ENCODE peak calls at places on chromosomes 5 and 9, in eight cellular contexts. V is heart right ventricle, O is left ventricle myocardium inferior, B is IMR-90, I is endodermal cell, L is MM.1S, Y is iPS DF 6.9, K is uterus. T is an unnamed sample. For H3K9me3, the result is how much of the 10 kb centered on the place peaks cover.

GRCh38 chr5:134603059-134603458 is 29.6 kb downstream of the SAR1B start:
- DNase-seq in V (no peak), K (no peak), L (no peak), Y (no peak), I (no peak), B (peak), O (no peak), T (no peak)

GRCh38 chr9:111566234-111566633 is 33.2 kb downstream of the PTGR1 start:
- DNase-seq in I (no peak), B (no peak), K (no peak), Y (no peak), L (no peak), V (peak), O (no peak), T (peak)

GRCh38 chr9:38163518-38163917 is 94.5 kb upstream of the SHB start:
- DNase-seq in K (no peak), Y (no peak), O (no peak), V (no peak), I (no peak), B (no peak), L (no peak), T (no peak)

GRCh38 chr9:137272241-137273094 is 5.1 kb upstream of the TOR4A start:
- DNase-seq in V (no peak), K (no peak), L (no peak), O (no peak), B (no peak), Y (no peak), I (no peak), T (no peak)

GRCh38 chr5:39063037-39063436 is 11.2 kb downstream of the RICTOR start:
- DNase-seq in L (no peak), O (no peak), B (no peak), Y (no peak), K (no peak), V (no peak), I (no peak), T (no peak)

GRCh38 chr9:129598089-129598596 is 22.8 kb downstream of the C9orf50 start:
- DNase-seq in Y (no peak), K (no peak), V (no peak), O (no peak), I (no peak), B (no peak), L (no peak), T (no peak)

GRCh38 chr5:37740331-37741066 is 99.3 kb downstream of the GDNF start:
- DNase-seq in I (no peak), Y (no peak), L (no peak), O (no peak), V (no peak), K (no peak), B (peak), T (no peak)

GRCh38 chr5:13987843-13988464 is 43.5 kb upstream of the DNAH5 start:
- DNase-seq in I (peak), O (no peak), B (peak), V (peak), Y (no peak), L (peak), K (peak), T (peak)

GRCh38 chr9:69976165-69976564 is 67.5 kb upstream of the MAMDC2 start:
- DNase-seq in I (no peak), V (no peak), O (no peak), K (no peak), Y (no peak), B (peak), L (no peak), T (no peak)

GRCh38 chr5:141869514-141869913 is 8.7 kb downstream of the PCDH1 start:
- DNase-seq in Y (no peak), L (no peak), O (peak), K (no peak), V (no peak), B (no peak), I (peak), T (no peak)

GRCh38 chr5:103374473-103374963 is 116.0 kb downstream of the MACIR start:
- DNase-seq in I (no peak), Y (no peak), K (no peak), B (no peak), V (no peak), L (no peak), O (no peak), T (no peak)

GRCh38 chr9:133839822-133840329 is 101.7 kb upstream of the SARDH start:
- DNase-seq in K (no peak), L (no peak), B (peak), Y (no peak), O (peak), V (peak), I (peak), T (peak)

GRCh38 chr5:158500019-158500418 is 599.7 kb downstream of the EBF1 start:
- DNase-seq in I (no peak), O (no peak), B (no peak), L (no peak), K (no peak), V (no peak), Y (no peak), T (no peak)

GRCh38 chr5:158498959-158499679 is 600.6 kb downstream of the EBF1 start:
- DNase-seq in B (no peak), I (no peak), K (peak), Y (no peak), O (no peak), V (peak), L (no peak), T (no peak)

GRCh38 chr5:158506648-158507047 is 593.1 kb downstream of the EBF1 start:
- DNase-seq in B (no peak), Y (no peak), K (no peak), I (no peak), O (no peak), L (no peak), V (no peak), T (no peak)

GRCh38 chr5:158499680-158499998 is 600.1 kb downstream of the EBF1 start:
- DNase-seq in O (no peak), L (no peak), I (no peak), B (no peak), Y (no peak), V (no peak), K (no peak), T (no peak)

DNA sequence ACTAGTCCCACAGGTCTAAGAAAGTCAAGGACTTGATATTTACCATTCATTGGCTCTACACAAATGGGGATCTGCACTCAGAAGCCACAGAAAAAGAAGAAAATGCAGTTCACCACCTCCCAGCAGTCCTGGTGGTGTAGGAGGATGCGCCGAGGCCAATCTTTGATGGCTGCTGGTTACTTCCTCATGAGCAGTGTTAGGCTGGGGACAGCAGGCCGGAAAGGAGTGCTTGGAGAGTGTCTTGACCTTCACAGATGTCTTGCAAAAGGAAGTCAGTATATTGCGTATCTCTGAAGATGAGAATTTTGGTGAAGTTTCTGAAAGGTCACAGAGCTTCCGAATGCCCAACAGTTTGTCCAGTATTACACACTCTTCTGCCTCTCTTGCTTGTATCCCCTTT is 597.0 kb downstream of the EBF1 start:
- DNase-seq in I (no peak), Y (no peak), V (no peak), O (peak), L (no peak), B (no peak), K (no peak), T (no peak)
- H3K9me3 ChIP-seq in I (under half), Y (under half), V (under half), O (under half), L (under half), B (under half), K (under half), T (under half)

GRCh38 chr5:376951-377325 is 55.4 kb downstream of the AHRR start:
- DNase-seq in Y (no peak), K (no peak), B (no peak), I (no peak), O (no peak), V (no peak), L (no peak), T (no peak)
- H3K27ac ChIP-seq in Y (no peak), K (no peak), B (peak), I (no peak), O (no peak), V (no peak), L (no peak), T (no peak)

GRCh38 chr5:73298251-73299016 is 125.4 kb downstream of the TMEM174 start:
- DNase-seq in V (no peak), O (no peak), Y (no peak), K (no peak), B (peak), L (no peak), I (no peak), T (no peak)
- H3K9me3 ChIP-seq in V (under half), O (under half), Y (under half), K (under half), B (under half), L (under half), I (under half), T (under half)

GRCh38 chr9:127558581-127559246 is 53.4 kb upstream of the STXBP1 start:
- DNase-seq in L (no peak), V (no peak), O (no peak), I (no peak), Y (no peak), K (no peak), B (no peak), T (no peak)
- H3K27ac ChIP-seq in L (no peak), V (peak), O (peak), I (peak), Y (no peak), K (peak), B (peak), T (peak)

GRCh38 chr5:2754621-2755370 is 3.3 kb upstream of the IRX2 start:
- DNase-seq in B (no peak), O (no peak), Y (no peak), K (no peak), I (peak), L (no peak), V (no peak), T (no peak)

GRCh38 chr5:2752059-2752874 is 790 bp upstream of the IRX2 start:
- DNase-seq in Y (no peak), L (no peak), V (no peak), K (no peak), I (no peak), O (no peak), B (no peak), T (no peak)

GRCh38 chr5:2751592-2752021 is at the start of gene IRX2:
- DNase-seq in B (peak), L (no peak), Y (peak), V (peak), K (no peak), I (peak), O (peak), T (peak)

GRCh38 chr5:2753452-2754409 is 2.3 kb upstream of the IRX2 start:
- DNase-seq in L (no peak), V (no peak), O (no peak), Y (no peak), I (peak), K (no peak), B (no peak), T (no peak)

GRCh38 chr5:2752875-2753435 is 1.5 kb upstream of the IRX2 start:
- DNase-seq in V (no peak), O (no peak), K (no peak), L (no peak), B (no peak), Y (no peak), I (peak), T (no peak)
- H3K9me3 ChIP-seq in V (under half), O (under half), K (under half), L (under half), B (under half), Y (under half), I (under half), T (under half)

DNA sequence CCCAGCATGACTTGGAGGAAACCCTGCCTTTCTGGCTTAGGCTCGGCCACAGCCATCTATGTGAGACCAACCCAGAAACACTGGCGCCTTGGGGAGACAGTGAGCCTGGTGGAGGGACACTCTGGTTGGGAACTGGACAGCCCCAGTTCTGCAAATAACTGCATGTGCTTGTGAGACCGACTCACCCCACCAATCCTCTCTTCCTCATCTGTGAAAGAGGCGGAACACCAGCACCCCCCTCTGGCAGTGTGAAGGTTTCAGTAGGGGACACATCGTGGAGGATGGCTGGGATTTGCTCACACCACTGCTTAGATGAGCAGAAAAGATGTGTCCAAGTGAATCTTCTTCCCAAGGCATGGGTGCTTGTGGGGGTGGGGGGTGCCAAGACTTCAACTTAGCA is 43.4 kb upstream of the N4BP3 start:
- DNase-seq in I (peak), B (peak), L (no peak), Y (no peak), O (no peak), K (no peak), V (no peak), T (no peak)
- H3K27ac ChIP-seq in I (no peak), B (no peak), L (no peak), Y (no peak), O (no peak), K (no peak), V (no peak), T (no peak)

DNA sequence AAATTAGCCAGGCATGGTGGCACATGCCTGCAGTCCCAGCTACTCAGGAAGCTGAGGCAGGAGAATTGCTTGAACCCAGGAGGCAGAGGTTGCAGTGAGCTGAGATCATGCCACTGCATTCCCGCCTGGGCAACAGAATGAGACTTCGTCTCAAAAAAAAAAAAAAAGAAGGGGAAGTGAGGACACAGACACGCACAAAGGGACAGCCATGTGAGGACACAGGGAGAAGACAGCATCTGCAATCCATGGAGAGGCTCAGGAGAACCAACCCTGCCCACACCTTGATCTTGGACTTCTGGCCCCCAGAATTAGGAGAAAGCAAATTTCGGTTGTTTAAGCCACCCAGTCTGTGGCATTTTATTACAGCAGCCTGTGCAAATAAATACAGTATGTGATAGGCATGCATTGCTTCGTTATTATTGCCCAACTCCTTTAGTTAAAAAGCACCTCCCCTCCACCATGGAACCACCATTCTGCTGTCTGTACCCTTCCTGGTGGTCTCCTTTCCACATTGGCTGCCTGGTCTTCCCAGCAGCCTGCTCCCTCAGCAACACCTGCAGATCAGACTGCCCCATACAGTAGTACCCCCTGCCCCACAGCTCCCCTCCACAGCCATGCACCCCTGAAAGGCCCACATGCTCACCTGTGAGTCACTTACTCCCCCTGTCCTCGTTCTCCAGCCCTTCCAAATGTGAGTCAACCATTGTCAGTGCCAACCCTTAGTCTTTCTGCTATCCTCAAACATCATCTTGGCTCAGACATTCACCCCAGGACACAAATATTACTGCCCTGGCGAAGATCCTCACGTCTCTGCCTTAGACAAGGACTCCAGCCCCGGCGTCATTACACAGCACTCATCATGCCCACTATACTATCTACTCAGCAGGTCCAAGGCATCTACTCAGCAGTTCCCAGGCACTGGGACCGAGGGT is 128.8 kb downstream of the ROR2 start:
- DNase-seq in L (no peak), Y (no peak), K (no peak), V (no peak), O (no peak), I (no peak), B (peak), T (no peak)
- H3K9me3 ChIP-seq in L (under half), Y (under half), K (under half), V (under half), O (under half), I (under half), B (under half), T (under half)

T was measured in gastrocnemius medialis.